ENCODE peak calls at places on chromosomes 3 and 15, in six cellular contexts. N, J, E, Q, R and D are unnamed samples.
A peak's percentile ranks its signal among the peaks of the same experiment; 100 is the strongest.

GRCh38 chr3:38582316-38582715 is 67.2 kb downstream of the SCN5A start:
- DNase-seq in E (no peak), N (no peak), Q (no peak), J (no peak), R (no peak), D (no peak)

GRCh38 chr15:77589839-77590238 is 42.9 kb downstream of the LINGO1 start:
- DNase-seq in N (no peak), R (no peak), J (no peak), Q (no peak), E (no peak), D (no peak)

GRCh38 chr3:150543128-150543527 is 3.2 kb downstream of the SERP1 start:
- DNase-seq in J (no peak), R (no peak), E (no peak), Q (no peak), N (no peak), D (no peak)

GRCh38 chr3:115922681-115923347 is 299.5 kb downstream of the GAP43 start:
- DNase-seq in Q (no peak), N (no peak), R (no peak), E (no peak), J (peak; percentile 86), D (no peak)

GRCh38 chr15:31811641-31812040 is 218.7 kb upstream of the CHRNA7 start:
- DNase-seq in N (no peak), R (no peak), Q (no peak), J (no peak), E (no peak), D (no peak)

GRCh38 chr3:98801042-98801747 is 38.1 kb downstream of the ST3GAL6 start:
- DNase-seq in E (no peak), J (no peak), N (no peak), R (no peak), Q (no peak), D (no peak)

GRCh38 chr15:100704281-100705055 is 102.1 kb downstream of the ASB7 start:
- DNase-seq in R (no peak), Q (no peak), J (no peak), N (peak; percentile 3), E (no peak), D (no peak)

GRCh38 chr15:99105516-99106341 is 849 bp downstream of the SYNM start:
- DNase-seq in J (peak; percentile 85), R (peak; percentile 62), E (peak; percentile 67), N (peak; percentile 36), Q (peak; percentile 47), D (peak; percentile 62)

GRCh38 chr3:126111126-126111551 is 27.2 kb upstream of the SLC41A3 start:
- DNase-seq in R (no peak), N (no peak), Q (no peak), E (no peak), J (no peak), D (peak; percentile 15)

GRCh38 chr3:177229791-177230190 is 32.5 kb upstream of the TBL1XR1 start:
- DNase-seq in J (no peak), Q (no peak), N (no peak), R (no peak), E (no peak), D (no peak)

GRCh38 chr3:142495103-142495502 is 47.3 kb upstream of the XRN1 start:
- DNase-seq in J (no peak), E (no peak), Q (no peak), R (no peak), N (no peak), D (no peak)

GRCh38 chr3:171335559-171335958 is 124.6 kb downstream of the TNIK start:
- DNase-seq in J (no peak), E (no peak), R (no peak), Q (no peak), N (no peak), D (no peak)
- H3K27me3 ChIP-seq in J (no peaks in the 10 kb centered on the region), E (no peaks in the 10 kb centered on the region), R (peaks cover 6% of the 10 kb centered on the region), Q (no peaks in the 10 kb centered on the region), N (no peaks in the 10 kb centered on the region), D (no peaks in the 10 kb centered on the region)

GRCh38 chr15:44738340-44738984 is 2.1 kb downstream of the TRIM69 start:
- DNase-seq in Q (no peak), E (no peak), J (peak; percentile 85), N (no peak), R (no peak), D (no peak)
- H3K27ac ChIP-seq in Q (no peak overlapping the region), E (no peak overlapping the region), J (no peak overlapping the region), N (no peak overlapping the region), R (no peak overlapping the region), D (no peak overlapping the region)

GRCh38 chr3:127226946-127227842 is 34.3 kb downstream of the PRR23E start:
- DNase-seq in N (no peak), J (no peak), E (no peak), Q (no peak), R (no peak), D (peak; percentile 48)
- TF ChIP-seq CTCF in N (no peak), J (no peak), E (no peak), Q (no peak), R (no peak), D (no peak)

GRCh38 chr15:50181983-50182232 is at the start of gene SLC27A2:
- DNase-seq in J (no peak), N (no peak), Q (no peak), E (no peak), R (no peak), D (no peak)
- H3K27me3 ChIP-seq in J (peaks cover 12% of the 10 kb centered on the region), N (no peaks in the 10 kb centered on the region), Q (no peaks in the 10 kb centered on the region), E (peaks cover 12% of the 10 kb centered on the region), R (no peaks in the 10 kb centered on the region), D (peaks cover 17% of the 10 kb centered on the region)